ENCODE peak calls at places on chromosomes 3 and 15, in ten cellular contexts. L, U, C, K, F, B, P, M, A and V are unnamed samples.

GRCh38 chr3:116837474-116837873 is 127.9 kb downstream of the TUSC7 start:
- DNase-seq in L (no peak), U (no peak), C (no peak), K (no peak), F (no peak), B (no peak), P (no peak), M (no peak), A (no peak), V (no peak)

GRCh38 chr15:98231696-98232440 is 271.4 kb downstream of the ARRDC4 start:
- DNase-seq in L (no peak), U (no peak), C (no peak), K (no peak), F (no peak), B (no peak), P (no peak), M (peak), A (peak), V (no peak)

GRCh38 chr15:85118581-85118980 is 136.9 kb downstream of the PDE8A start:
- DNase-seq in L (no peak), U (no peak), C (no peak), K (no peak), F (no peak), B (no peak), P (no peak), M (no peak), A (no peak), V (peak)

GRCh38 chr3:15305366-15305844 is 27.0 kb downstream of the SH3BP5 start:
- DNase-seq in L (no peak), U (no peak), C (no peak), K (no peak), F (peak), B (no peak), P (peak), M (peak), A (no peak), V (peak)

GRCh38 chr3:147915057-147915456 is 505.9 kb downstream of the ZIC1 start:
- DNase-seq in L (no peak), U (no peak), C (peak), K (no peak), F (no peak), B (no peak), P (no peak), M (peak), A (peak), V (no peak)

GRCh38 chr15:42385206-42385979 is 26.1 kb downstream of the CAPN3 start:
- DNase-seq in L (no peak), U (no peak), C (no peak), K (no peak), F (peak), B (peak), P (peak), M (peak), A (peak), V (peak)

GRCh38 chr3:180246688-180247195 is 210.0 kb upstream of the PEX5L start:
- DNase-seq in L (no peak), U (no peak), C (no peak), K (no peak), F (no peak), B (no peak), P (no peak), M (no peak), A (no peak), V (no peak)

GRCh38 chr3:124774305-124774673 is 44.0 kb downstream of the UMPS start:
- DNase-seq in L (peak), U (no peak), C (peak), K (no peak), F (peak), B (no peak), P (no peak), M (peak), A (peak), V (no peak)

GRCh38 chr15:72169921-72170611 is 27.5 kb downstream of the GRAMD2A start:
- DNase-seq in L (peak), U (no peak), C (no peak), K (no peak), F (no peak), B (no peak), P (no peak), M (no peak), A (no peak), V (no peak)

GRCh38 chr15:40471778-40472130 is 970 bp downstream of the CHST14 start:
- DNase-seq in L (no peak), U (no peak), C (no peak), K (no peak), F (no peak), B (peak), P (no peak), M (no peak), A (peak), V (no peak)

GRCh38 chr15:80367661-80368060 is 36.5 kb upstream of the ARNT2 start:
- DNase-seq in L (no peak), U (no peak), C (no peak), K (no peak), F (no peak), B (no peak), P (no peak), M (no peak), A (no peak), V (no peak)

GRCh38 chr15:63573533-63573932 is 23.7 kb upstream of the FBXL22 start:
- DNase-seq in L (no peak), U (no peak), C (no peak), K (no peak), F (no peak), B (no peak), P (peak), M (peak), A (no peak), V (no peak)

GRCh38 chr15:81567924-81568323 is 193.9 kb upstream of the TMC3 start:
- DNase-seq in L (no peak), U (no peak), C (no peak), K (no peak), F (no peak), B (no peak), P (no peak), M (peak), A (no peak), V (no peak)

GRCh38 chr15:65530318-65531111 is at the start of gene HACD3:
- DNase-seq in L (peak), U (peak), C (peak), K (peak), F (peak), B (peak), P (peak), M (peak), A (peak), V (peak)

GRCh38 chr3:124429129-124429815 is 301.0 kb upstream of the UMPS start:
- DNase-seq in L (no peak), U (no peak), C (no peak), K (no peak), F (no peak), B (no peak), P (no peak), M (peak), A (peak), V (no peak)

GRCh38 chr3:194274424-194275085 is 76.6 kb downstream of the CPN2 start:
- DNase-seq in L (peak), U (no peak), C (no peak), K (peak), F (no peak), B (no peak), P (no peak), M (peak), A (peak), V (no peak)

GRCh38 chr3:10283638-10284037 is 9.1 kb downstream of the GHRL start:
- DNase-seq in L (no peak), U (no peak), C (no peak), K (no peak), F (no peak), B (no peak), P (no peak), M (no peak), A (no peak), V (no peak)

GRCh38 chr3:42476225-42477160 is 25.9 kb upstream of the VIPR1 start:
- DNase-seq in L (no peak), U (no peak), C (no peak), K (no peak), F (no peak), B (no peak), P (no peak), M (peak), A (no peak), V (no peak)

GRCh38 chr3:16300881-16301359 is 35.9 kb downstream of the OXNAD1 start:
- DNase-seq in L (no peak), U (peak), C (no peak), K (no peak), F (no peak), B (no peak), P (no peak), M (no peak), A (no peak), V (no peak)

GRCh38 chr3:23659274-23659673 is 146.5 kb upstream of the UBE2E1 start:
- DNase-seq in L (no peak), U (no peak), C (no peak), K (no peak), F (no peak), B (no peak), P (no peak), M (no peak), A (no peak), V (no peak)

GRCh38 chr15:70198441-70199123 is 100.9 kb upstream of the TLE3 start:
- DNase-seq in L (no peak), U (no peak), C (no peak), K (no peak), F (no peak), B (no peak), P (no peak), M (no peak), A (no peak), V (no peak)